ENCODE peak calls at places on chromosomes 16 and 17, in four cellular contexts. One of them, this sample, is unnamed.

GRCh38 chr16:23081675-23082119 is 67.6 kb downstream of the USP31 start:
- DNase-seq in upper lobe of right lung: no peak
- DNase-seq in CD8-positive, alpha-beta T cell: no peak
- DNase-seq in fibroblast of lung: no peak
- DNase-seq in this sample: no peak

GRCh38 chr16:58102665-58103427 is 26.3 kb downstream of the CFAP20 start:
- DNase-seq in upper lobe of right lung: peak
- DNase-seq in fibroblast of lung: no peak
- DNase-seq in CD8-positive, alpha-beta T cell: no peak
- DNase-seq in this sample: no peak

GRCh38 chr17:50477976-50478375 is 684 bp upstream of the RSAD1 start:
- DNase-seq in upper lobe of right lung: no peak
- DNase-seq in CD8-positive, alpha-beta T cell: no peak
- DNase-seq in fibroblast of lung: no peak
- DNase-seq in this sample: no peak

GRCh38 chr17:56976941-56977570 is 875 bp upstream of the SCPEP1 start:
- DNase-seq in fibroblast of lung: no peak
- DNase-seq in CD8-positive, alpha-beta T cell: no peak
- DNase-seq in upper lobe of right lung: no peak
- DNase-seq in this sample: no peak

GRCh38 chr17:73191443-73192218 is 1.2 kb upstream of the COG1 start:
- DNase-seq in fibroblast of lung: peak
- DNase-seq in upper lobe of right lung: peak
- DNase-seq in CD8-positive, alpha-beta T cell: peak
- DNase-seq in this sample: no peak

GRCh38 chr17:46151762-46152161 is 41.5 kb downstream of the KANSL1 start:
- DNase-seq in CD8-positive, alpha-beta T cell: no peak
- DNase-seq in fibroblast of lung: no peak
- DNase-seq in upper lobe of right lung: no peak
- DNase-seq in this sample: no peak

GRCh38 chr17:76050226-76051070 is 21.9 kb downstream of the SRP68 start:
- DNase-seq in fibroblast of lung: no peak
- DNase-seq in CD8-positive, alpha-beta T cell: no peak
- DNase-seq in upper lobe of right lung: no peak
- DNase-seq in this sample: peak

GRCh38 chr17:76032073-76032779 is 5.1 kb upstream of the EVPL start:
- DNase-seq in CD8-positive, alpha-beta T cell: no peak
- DNase-seq in upper lobe of right lung: no peak
- DNase-seq in fibroblast of lung: no peak
- DNase-seq in this sample: no peak

GRCh38 chr16:20812510-20812909 is 6.2 kb downstream of the REXO5 start:
- DNase-seq in CD8-positive, alpha-beta T cell: no peak
- DNase-seq in upper lobe of right lung: no peak
- DNase-seq in fibroblast of lung: no peak
- DNase-seq in this sample: no peak

GRCh38 chr16:66954097-66954659 is 6.9 kb upstream of the CES3 start:
- DNase-seq in upper lobe of right lung: no peak
- DNase-seq in CD8-positive, alpha-beta T cell: peak
- DNase-seq in fibroblast of lung: peak
- DNase-seq in this sample: peak

GRCh38 chr17:1590031-1590746 is 27.6 kb upstream of the PITPNA start:
- DNase-seq in CD8-positive, alpha-beta T cell: no peak
- DNase-seq in fibroblast of lung: peak
- DNase-seq in upper lobe of right lung: no peak
- DNase-seq in this sample: peak

GRCh38 chr16:89115216-89115949 is 21.7 kb downstream of the ACSF3 start:
- DNase-seq in fibroblast of lung: no peak
- DNase-seq in CD8-positive, alpha-beta T cell: peak
- DNase-seq in upper lobe of right lung: peak
- DNase-seq in this sample: peak

GRCh38 chr16:66344533-66345145 is 21.9 kb upstream of the CDH5 start:
- DNase-seq in CD8-positive, alpha-beta T cell: no peak
- DNase-seq in fibroblast of lung: peak
- DNase-seq in upper lobe of right lung: peak
- DNase-seq in this sample: no peak

DNA sequence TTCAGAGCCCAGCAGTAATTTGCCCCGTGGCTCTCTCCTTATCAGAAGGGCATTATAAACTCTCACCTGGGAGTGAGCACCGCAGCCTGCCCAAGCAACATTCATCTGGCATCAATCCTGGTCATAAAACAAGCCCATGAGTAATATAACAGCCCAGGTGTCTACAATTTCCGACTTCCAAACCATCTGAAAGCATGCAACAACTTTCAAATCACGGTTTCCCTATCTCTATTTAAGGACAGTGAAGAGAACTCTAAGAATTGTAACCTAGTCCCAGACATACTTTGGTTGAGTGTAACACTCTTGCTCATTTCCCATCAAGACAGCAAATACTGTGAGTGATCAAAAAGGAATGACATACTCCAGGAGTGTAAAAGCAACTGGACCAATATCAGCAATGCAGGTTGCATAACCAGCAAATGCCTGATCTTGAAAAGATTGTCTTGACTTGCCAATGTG is 487.4 kb upstream of the SOX9 start:
- DNase-seq in upper lobe of right lung: no peak
- DNase-seq in fibroblast of lung: peak
- DNase-seq in CD8-positive, alpha-beta T cell: no peak
- DNase-seq in this sample: no peak
- H3K27ac ChIP-seq in upper lobe of right lung: no peak
- H3K27ac ChIP-seq in fibroblast of lung: peak
- H3K27ac ChIP-seq in CD8-positive, alpha-beta T cell: no peak
- H3K27ac ChIP-seq in this sample: no peak

GRCh38 chr16:56670640-56670934 is 973 bp downstream of the MT1H start:
- DNase-seq in fibroblast of lung: no peak
- DNase-seq in upper lobe of right lung: no peak
- DNase-seq in CD8-positive, alpha-beta T cell: no peak
- DNase-seq in this sample: no peak

GRCh38 chr16:56675685-56676210 is 6.1 kb downstream of the MT1H start:
- DNase-seq in CD8-positive, alpha-beta T cell: peak
- DNase-seq in fibroblast of lung: no peak
- DNase-seq in upper lobe of right lung: no peak
- DNase-seq in this sample: no peak

GRCh38 chr16:56672761-56673536 is 3.3 kb downstream of the MT1H start:
- DNase-seq in upper lobe of right lung: no peak
- DNase-seq in CD8-positive, alpha-beta T cell: no peak
- DNase-seq in fibroblast of lung: peak
- DNase-seq in this sample: no peak

GRCh38 chr16:56671706-56672105 is 2.1 kb downstream of the MT1H start:
- DNase-seq in CD8-positive, alpha-beta T cell: no peak
- DNase-seq in upper lobe of right lung: no peak
- DNase-seq in fibroblast of lung: peak
- DNase-seq in this sample: no peak

DNA sequence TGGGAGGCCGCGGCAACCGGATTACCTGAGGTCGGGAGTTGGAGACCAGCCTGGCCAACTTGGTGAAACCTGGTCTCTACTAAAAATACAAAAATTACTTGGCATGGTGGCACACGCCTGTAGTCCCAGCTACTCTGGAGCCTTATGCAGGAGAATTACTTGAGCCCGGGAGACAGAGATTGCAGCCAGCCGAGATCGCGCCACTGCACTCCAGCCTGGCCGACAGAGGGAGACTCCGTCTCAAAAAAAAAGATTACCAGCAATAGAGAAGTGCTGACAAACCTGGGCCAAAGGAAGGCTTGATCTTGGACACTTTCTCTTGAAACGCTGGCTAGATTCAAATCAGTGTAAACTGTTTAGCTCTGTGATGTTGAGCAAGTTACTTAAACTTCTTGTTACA is 4.3 kb downstream of the MT1H start:
- DNase-seq in CD8-positive, alpha-beta T cell: no peak
- DNase-seq in fibroblast of lung: peak
- DNase-seq in upper lobe of right lung: no peak
- DNase-seq in this sample: no peak
- TF ChIP-seq CTCF in CD8-positive, alpha-beta T cell: peak
- TF ChIP-seq CTCF in fibroblast of lung: peak
- TF ChIP-seq CTCF in upper lobe of right lung: peak
- TF ChIP-seq CTCF in this sample: peak

DNA sequence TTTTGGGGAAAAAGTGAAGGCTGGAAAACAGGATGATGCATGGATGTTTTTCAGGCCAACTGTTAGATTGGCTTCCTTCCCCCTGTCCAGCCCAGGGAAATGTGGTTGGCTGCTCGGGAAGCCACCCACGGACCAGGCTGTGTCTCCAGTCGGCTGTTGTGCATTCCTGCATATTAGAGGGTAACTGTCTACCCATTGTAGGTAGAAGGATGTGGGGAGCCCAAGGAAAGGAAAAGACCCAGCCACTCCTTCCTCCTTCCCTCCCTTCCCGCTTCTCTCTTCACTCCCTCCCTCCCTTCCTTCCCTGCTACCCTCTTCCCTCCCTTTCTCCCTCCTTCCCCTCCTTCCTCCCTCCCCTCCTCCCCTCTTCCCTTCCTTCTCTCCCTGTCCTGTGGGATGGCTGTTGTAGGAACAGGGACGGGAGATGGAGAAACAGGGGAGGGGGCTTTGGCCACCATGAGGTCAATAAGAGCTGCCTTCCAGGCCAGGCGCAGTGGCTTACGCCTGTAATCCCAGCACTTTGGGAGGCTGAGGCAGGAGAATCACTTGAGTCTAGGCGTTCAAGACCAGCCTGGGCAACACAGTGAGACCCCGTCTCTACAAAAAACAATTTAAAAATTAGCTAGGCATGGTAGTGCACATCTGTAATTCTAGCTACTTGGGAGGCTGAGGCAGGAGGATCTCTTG is 16.9 kb downstream of the SYT17 start:
- DNase-seq in CD8-positive, alpha-beta T cell: no peak
- DNase-seq in fibroblast of lung: no peak
- DNase-seq in upper lobe of right lung: no peak
- DNase-seq in this sample: no peak
- H3K27ac ChIP-seq in CD8-positive, alpha-beta T cell: no peak
- H3K27ac ChIP-seq in fibroblast of lung: no peak
- H3K27ac ChIP-seq in upper lobe of right lung: peak
- H3K27ac ChIP-seq in this sample: no peak

GRCh38 chr17:11909348-11909747 is 87.9 kb downstream of the ZNF18 start:
- DNase-seq in fibroblast of lung: no peak
- DNase-seq in CD8-positive, alpha-beta T cell: no peak
- DNase-seq in upper lobe of right lung: no peak
- DNase-seq in this sample: no peak
- TF ChIP-seq CTCF in fibroblast of lung: no peak
- TF ChIP-seq CTCF in CD8-positive, alpha-beta T cell: no peak
- TF ChIP-seq CTCF in upper lobe of right lung: no peak
- TF ChIP-seq CTCF in this sample: no peak

GRCh38 chr17:14149751-14150150 is 80.4 kb downstream of the COX10 start:
- DNase-seq in fibroblast of lung: no peak
- DNase-seq in upper lobe of right lung: no peak
- DNase-seq in CD8-positive, alpha-beta T cell: no peak
- DNase-seq in this sample: no peak
- H3K27ac ChIP-seq in fibroblast of lung: no peak
- H3K27ac ChIP-seq in upper lobe of right lung: no peak
- H3K27ac ChIP-seq in CD8-positive, alpha-beta T cell: no peak
- H3K27ac ChIP-seq in this sample: no peak

GRCh38 chr17:63113167-63113566 is 147.1 kb downstream of the TANC2 start:
- DNase-seq in upper lobe of right lung: no peak
- DNase-seq in CD8-positive, alpha-beta T cell: no peak
- DNase-seq in fibroblast of lung: peak
- DNase-seq in this sample: no peak
- TF ChIP-seq CTCF in upper lobe of right lung: peak
- TF ChIP-seq CTCF in CD8-positive, alpha-beta T cell: no peak
- TF ChIP-seq CTCF in fibroblast of lung: peak
- TF ChIP-seq CTCF in this sample: no peak

GRCh38 chr17:78266771-78267170 is 35.3 kb downstream of the TMEM235 start:
- DNase-seq in CD8-positive, alpha-beta T cell: no peak
- DNase-seq in upper lobe of right lung: peak
- DNase-seq in fibroblast of lung: no peak
- DNase-seq in this sample: no peak
- H3K27ac ChIP-seq in CD8-positive, alpha-beta T cell: no peak
- H3K27ac ChIP-seq in upper lobe of right lung: no peak
- H3K27ac ChIP-seq in fibroblast of lung: no peak
- H3K27ac ChIP-seq in this sample: no peak